ENCODE peak calls at places on chromosomes 16 and 17, in four cellular contexts. A, M, G and W are unnamed samples.

GRCh38 chr16:17370233-17371013 is 100.3 kb downstream of the XYLT1 start:
- DNase-seq in M (peak), G (no peak), A (no peak), W (no peak)

GRCh38 chr17:58302171-58302918 is 21.6 kb upstream of the MPO start:
- DNase-seq in M (no peak), A (no peak), G (no peak), W (no peak)

GRCh38 chr17:17347234-17347955 is 44.2 kb downstream of the NT5M start:
- DNase-seq in A (no peak), M (no peak), G (no peak), W (no peak)

GRCh38 chr16:28910046-28911031 is 14.7 kb downstream of the RABEP2 start:
- DNase-seq in G (no peak), A (no peak), M (peak), W (no peak)

GRCh38 chr16:56919099-56919800 is 12.7 kb upstream of the HERPUD1 start:
- DNase-seq in M (no peak), A (no peak), G (no peak), W (no peak)

GRCh38 chr17:72850410-72850809 is 242.1 kb downstream of the SLC39A11 start:
- DNase-seq in A (no peak), G (no peak), M (peak), W (no peak)

GRCh38 chr17:2055494-2056220 is 754 bp downstream of the HIC1 start:
- DNase-seq in A (no peak), M (peak), G (no peak), W (no peak)

GRCh38 chr17:50844117-50844700 is 8.8 kb downstream of the WFIKKN2 start:
- DNase-seq in G (no peak), A (no peak), M (no peak), W (no peak)

GRCh38 chr17:39235555-39236221 is 9.9 kb upstream of the STAC2 start:
- DNase-seq in M (peak), A (peak), G (no peak), W (no peak)

GRCh38 chr17:77287432-77288068 is 146.8 kb downstream of the SEC14L1 start:
- DNase-seq in M (peak), A (peak), G (no peak), W (no peak)

GRCh38 chr16:80606221-80606766 is 65.5 kb downstream of the DYNLRB2 start:
- DNase-seq in M (no peak), G (no peak), A (no peak), W (no peak)

GRCh38 chr16:57297856-57298255 is 13.4 kb upstream of the PLLP start:
- DNase-seq in G (no peak), M (no peak), A (peak), W (no peak)

GRCh38 chr16:74117798-74118197 is 178.8 kb upstream of the PSMD7 start:
- DNase-seq in G (no peak), A (no peak), M (no peak), W (no peak)

GRCh38 chr17:30104575-30105339 is 11.9 kb upstream of the NSRP1 start:
- DNase-seq in A (peak), G (peak), M (peak), W (peak)

GRCh38 chr16:67862623-67863583 is 9.9 kb upstream of the EDC4 start:
- DNase-seq in G (peak), A (no peak), M (peak), W (no peak)

GRCh38 chr17:3513305-3514035 is 37.7 kb downstream of the ASPA start:
- DNase-seq in A (peak), M (no peak), G (no peak), W (no peak)

GRCh38 chr16:54055864-54056263 is 230.7 kb downstream of the IRX3 start:
- DNase-seq in A (no peak), G (no peak), M (peak), W (no peak)

GRCh38 chr17:7888184-7888920 is at the start of gene CHD3:
- DNase-seq in M (peak), A (peak), G (no peak), W (no peak)

GRCh38 chr17:13596241-13596941 is 5.3 kb downstream of the HS3ST3A1 start:
- DNase-seq in M (no peak), G (no peak), A (no peak), W (no peak)

GRCh38 chr17:62001105-62001504 is 64.0 kb downstream of the MED13 start:
- DNase-seq in M (no peak), G (no peak), A (no peak), W (no peak)

GRCh38 chr17:59356543-59357218 is 25.2 kb downstream of the YPEL2 start:
- DNase-seq in G (no peak), M (peak), A (no peak), W (no peak)

GRCh38 chr16:49347476-49347875 is 26.1 kb upstream of the C16orf78 start:
- DNase-seq in A (no peak), G (no peak), M (no peak), W (no peak)
- TF ChIP-seq CTCF in A (no peak), G (no peak), M (no peak), W (no peak)

GRCh38 chr16:76175718-76176117 is 101.5 kb upstream of the CNTNAP4 start:
- DNase-seq in M (no peak), G (no peak), A (no peak), W (no peak)

GRCh38 chr16:76176616-76177015 is 100.6 kb upstream of the CNTNAP4 start:
- DNase-seq in M (no peak), G (no peak), A (no peak), W (no peak)

GRCh38 chr16:76176153-76176552 is 101.0 kb upstream of the CNTNAP4 start:
- DNase-seq in M (no peak), A (no peak), G (no peak), W (no peak)
- H3K4me3 ChIP-seq in M (no peak), A (no peak), G (no peak), W (no peak)

GRCh38 chr17:43779145-43780125 is 658 bp upstream of the DUSP3 start:
- DNase-seq in G (no peak), A (peak), M (peak), W (no peak)
- TF ChIP-seq CTCF in G (no peak), A (no peak), M (peak), W (no peak)

GRCh38 chr17:27244481-27245223 is 49.3 kb upstream of the WSB1 start:
- DNase-seq in M (peak), A (peak), G (peak), W (no peak)

GRCh38 chr17:27242951-27243350 is 51.0 kb upstream of the WSB1 start:
- DNase-seq in A (no peak), G (no peak), M (no peak), W (no peak)

GRCh38 chr17:27245230-27245696 is 48.7 kb upstream of the WSB1 start:
- DNase-seq in G (peak), M (peak), A (peak), W (no peak)

GRCh38 chr17:27246537-27246936 is 47.4 kb upstream of the WSB1 start:
- DNase-seq in A (no peak), G (no peak), M (no peak), W (no peak)

GRCh38 chr17:27244019-27244418 is 49.9 kb upstream of the WSB1 start:
- DNase-seq in A (no peak), G (no peak), M (no peak), W (no peak)
- H3K4me3 ChIP-seq in A (no peak), G (peak), M (no peak), W (no peak)

DNA sequence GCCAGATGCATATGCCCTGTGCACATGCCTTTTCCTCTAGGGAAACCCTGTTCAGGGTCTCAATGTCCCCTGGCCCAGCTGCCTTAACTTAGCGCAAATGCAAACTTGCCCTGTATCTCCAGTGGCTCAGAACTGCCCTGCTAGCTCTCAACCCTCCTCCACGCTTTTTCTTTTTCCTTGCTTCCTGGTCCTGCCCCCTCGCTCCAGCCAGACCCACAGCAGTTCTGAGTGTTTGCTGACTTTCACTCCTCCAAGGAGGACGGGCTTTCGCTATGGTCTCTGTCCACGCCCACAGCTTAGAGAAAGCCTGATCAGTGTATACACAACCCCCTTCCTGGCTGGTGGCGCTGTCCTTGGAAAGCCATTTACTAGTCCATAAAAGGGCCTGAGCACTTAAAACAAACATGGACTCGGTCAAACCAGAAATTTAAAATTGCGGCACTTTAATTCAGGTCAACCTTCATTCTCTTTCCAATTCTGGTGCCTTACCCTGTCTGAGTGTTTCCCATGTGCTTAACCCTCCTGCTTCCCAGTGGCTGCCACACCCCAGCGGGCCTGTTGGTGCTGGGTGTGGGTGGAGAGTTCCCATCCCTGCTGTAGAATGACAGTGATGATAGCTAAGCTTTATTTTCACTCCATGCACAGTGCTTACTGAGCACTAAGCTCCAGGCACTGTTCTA is 15.6 kb upstream of the TMEM98 start:
- DNase-seq in M (peak), G (peak), A (peak), W (no peak)
- TF ChIP-seq CTCF in M (peak), G (no peak), A (no peak), W (no peak)

GRCh38 chr16:30741461-30741914 is 6.7 kb upstream of the PHKG2 start:
- DNase-seq in A (no peak), G (no peak), M (peak), W (peak)

GRCh38 chr16:30737794-30738648 is 10.2 kb upstream of the PHKG2 start:
- DNase-seq in A (no peak), M (no peak), G (no peak), W (no peak)

GRCh38 chr16:30743690-30744089 is 4.5 kb upstream of the PHKG2 start:
- DNase-seq in M (no peak), G (no peak), A (no peak), W (no peak)

GRCh38 chr16:30738984-30739951 is 9.0 kb upstream of the PHKG2 start:
- DNase-seq in A (no peak), M (no peak), G (no peak), W (no peak)

GRCh38 chr16:30740364-30741251 is 7.6 kb upstream of the PHKG2 start:
- DNase-seq in A (no peak), G (peak), M (peak), W (no peak)
- H3K4me3 ChIP-seq in A (no peak), G (peak), M (no peak), W (no peak)